ENCODE peak calls at places on chromosomes 12 and 14, in four cellular contexts. W is GM12878, V is K562, S is HepG2. O is an unnamed sample. For H3K4me1, the result is how much of the 10 kb centered on the place peaks cover.

GRCh38 chr12:20523658-20524057 is 155.3 kb downstream of the PDE3A start:
- DNase-seq in W (no peak), V (no peak), S (no peak), O (no peak)

GRCh38 chr14:104878582-104878981 is 13.5 kb downstream of the CEP170B start:
- DNase-seq in W (no peak), V (no peak), S (no peak), O (no peak)

GRCh38 chr12:118307069-118307954 is 65.4 kb downstream of the TAOK3 start:
- DNase-seq in W (peak), V (peak), S (no peak), O (peak)

GRCh38 chr14:60805881-60806569 is 71.5 kb downstream of the MNAT1 start:
- DNase-seq in W (no peak), V (no peak), S (no peak), O (peak)

GRCh38 chr12:19183121-19183838 is 53.7 kb downstream of the PLEKHA5 start:
- DNase-seq in W (no peak), V (no peak), S (no peak), O (no peak)

GRCh38 chr12:47903927-47904646 is 707 bp downstream of the VDR start:
- DNase-seq in W (no peak), V (peak), S (no peak), O (peak)

GRCh38 chr12:127063339-127064090 is 1203.5 kb upstream of the TMEM132C start:
- DNase-seq in W (no peak), V (peak), S (no peak), O (no peak)

GRCh38 chr12:33349791-33350190 is 89.8 kb downstream of the SYT10 start:
- DNase-seq in W (no peak), V (no peak), S (no peak), O (no peak)

GRCh38 chr14:65751510-65751909 is 339.0 kb downstream of the FUT8 start:
- DNase-seq in W (no peak), V (no peak), S (no peak), O (no peak)

GRCh38 chr14:105449276-105450122 is 25.1 kb upstream of the CRIP2 start:
- DNase-seq in W (no peak), V (no peak), S (no peak), O (no peak)

GRCh38 chr14:101972126-101972785 is 7.9 kb downstream of the DYNC1H1 start:
- DNase-seq in W (no peak), V (peak), S (peak), O (peak)

GRCh38 chr12:90216815-90217214 is 508.2 kb upstream of the ATP2B1 start:
- DNase-seq in W (no peak), V (no peak), S (no peak), O (peak)

GRCh38 chr14:22434030-22434429 is 155.0 kb downstream of the DAD1 start:
- DNase-seq in W (no peak), V (peak), S (peak), O (no peak)

GRCh38 chr14:96225745-96226151 is 21.1 kb downstream of the BDKRB2 start:
- DNase-seq in W (no peak), V (no peak), S (peak), O (no peak)

GRCh38 chr12:2095878-2096277 is 43.1 kb downstream of the CACNA1C start:
- DNase-seq in W (no peak), V (no peak), S (no peak), O (no peak)

GRCh38 chr12:20486233-20486632 is 117.9 kb downstream of the PDE3A start:
- DNase-seq in W (no peak), V (no peak), S (no peak), O (no peak)

GRCh38 chr14:61586539-61587396 is 108.5 kb upstream of the HIF1A start:
- DNase-seq in W (no peak), V (no peak), S (no peak), O (no peak)

GRCh38 chr14:90228478-90228877 is 27.9 kb upstream of the PSMC1 start:
- DNase-seq in W (no peak), V (no peak), S (no peak), O (no peak)

GRCh38 chr14:92958373-92959188 is 35.6 kb downstream of the CHGA start:
- DNase-seq in W (no peak), V (no peak), S (no peak), O (no peak)

GRCh38 chr12:108638997-108639822 is 5.5 kb upstream of the SELPLG start:
- DNase-seq in W (no peak), V (no peak), S (no peak), O (no peak)

GRCh38 chr14:76484355-76484754 is 108.4 kb downstream of the ESRRB start:
- DNase-seq in W (no peak), V (no peak), S (no peak), O (no peak)

GRCh38 chr12:47777151-47777550 is 4.1 kb downstream of the SLC48A1 start:
- DNase-seq in W (no peak), V (no peak), S (no peak), O (no peak)

GRCh38 chr12:3150308-3150670 is 73.1 kb downstream of the TSPAN9 start:
- DNase-seq in W (no peak), V (no peak), S (no peak), O (no peak)

GRCh38 chr14:65287264-65288131 is 125.0 kb upstream of the FUT8 start:
- DNase-seq in W (no peak), V (no peak), S (no peak), O (peak)

GRCh38 chr12:9673404-9674225 is 4.1 kb downstream of the CLEC2D start:
- DNase-seq in W (no peak), V (peak), S (peak), O (peak)

GRCh38 chr12:28100717-28101116 is 89.5 kb upstream of the CCDC91 start:
- DNase-seq in W (no peak), V (no peak), S (no peak), O (no peak)

GRCh38 chr12:95533985-95534384 is 17.3 kb downstream of the USP44 start:
- DNase-seq in W (no peak), V (no peak), S (no peak), O (no peak)

GRCh38 chr14:26255213-26255612 is 342.6 kb downstream of the NOVA1 start:
- DNase-seq in W (no peak), V (peak), S (no peak), O (peak)

GRCh38 chr14:100409016-100409385 is 85.9 kb downstream of the SLC25A47 start:
- DNase-seq in W (no peak), V (peak), S (no peak), O (no peak)

GRCh38 chr14:100406505-100407131 is 83.5 kb downstream of the SLC25A47 start:
- DNase-seq in W (no peak), V (peak), S (peak), O (no peak)

GRCh38 chr14:100407376-100408102 is 84.4 kb downstream of the SLC25A47 start:
- DNase-seq in W (no peak), V (no peak), S (no peak), O (no peak)

GRCh38 chr14:100410056-100410565 is 87.0 kb downstream of the SLC25A47 start:
- DNase-seq in W (no peak), V (no peak), S (no peak), O (no peak)

GRCh38 chr14:100408350-100409015 is 85.3 kb downstream of the SLC25A47 start:
- DNase-seq in W (no peak), V (peak), S (no peak), O (no peak)
- H3K4me1 ChIP-seq in W (under half), V (under half), S (under half), O (under half)

DNA sequence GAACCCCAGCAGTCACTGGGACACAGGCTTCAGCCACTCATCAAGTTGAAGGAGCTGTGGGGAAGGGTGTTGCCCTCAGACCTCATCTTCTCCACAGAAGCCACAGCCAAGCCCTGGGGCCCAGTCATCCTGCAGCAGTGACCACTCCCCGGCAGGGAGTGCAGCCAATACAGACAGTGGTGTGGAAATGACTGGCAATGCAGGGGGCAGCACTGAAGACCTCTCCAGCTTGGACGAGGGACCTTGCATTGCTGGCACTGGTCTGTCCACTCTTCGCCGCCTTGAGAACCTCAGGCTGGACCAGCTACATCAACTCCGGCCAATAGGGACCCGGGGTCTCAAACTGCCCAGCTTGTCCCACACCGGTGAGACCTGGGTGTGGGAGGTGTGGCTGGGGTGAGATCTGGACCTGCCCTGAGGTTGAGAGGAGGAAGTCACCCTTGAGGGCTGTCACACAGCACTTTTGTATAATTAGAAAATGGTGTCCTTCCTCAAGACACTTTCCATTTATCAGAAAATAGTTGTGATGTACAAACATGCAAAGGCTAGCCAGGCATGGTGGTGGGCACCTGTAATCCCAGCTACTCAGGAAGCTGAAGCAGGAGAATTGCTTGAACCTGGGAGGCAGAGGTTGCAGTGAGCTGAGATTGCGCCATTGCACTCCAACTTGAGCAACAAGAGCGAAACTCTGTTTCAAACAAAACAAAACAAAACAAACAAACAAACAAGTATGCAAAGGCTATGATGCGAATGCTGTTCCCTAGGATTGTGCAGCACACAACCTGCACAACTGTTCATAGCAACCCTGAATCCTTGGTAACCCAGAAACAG is 10.0 kb downstream of the GLI1 start:
- DNase-seq in W (no peak), V (no peak), S (no peak), O (no peak)
- TF ChIP-seq MYC in W (no peak), V (no peak), S (no peak), O (no peak)

GRCh38 chr14:64210211-64210610 is 84.0 kb downstream of the ESR2 start:
- DNase-seq in W (no peak), V (no peak), S (no peak), O (no peak)

GRCh38 chr14:64208261-64208660 is 85.9 kb downstream of the ESR2 start:
- DNase-seq in W (no peak), V (no peak), S (no peak), O (no peak)

GRCh38 chr14:64212666-64213065 is 81.5 kb downstream of the ESR2 start:
- DNase-seq in W (no peak), V (no peak), S (no peak), O (peak)

GRCh38 chr14:64208981-64209380 is 85.2 kb downstream of the ESR2 start:
- DNase-seq in W (no peak), V (no peak), S (no peak), O (no peak)

DNA sequence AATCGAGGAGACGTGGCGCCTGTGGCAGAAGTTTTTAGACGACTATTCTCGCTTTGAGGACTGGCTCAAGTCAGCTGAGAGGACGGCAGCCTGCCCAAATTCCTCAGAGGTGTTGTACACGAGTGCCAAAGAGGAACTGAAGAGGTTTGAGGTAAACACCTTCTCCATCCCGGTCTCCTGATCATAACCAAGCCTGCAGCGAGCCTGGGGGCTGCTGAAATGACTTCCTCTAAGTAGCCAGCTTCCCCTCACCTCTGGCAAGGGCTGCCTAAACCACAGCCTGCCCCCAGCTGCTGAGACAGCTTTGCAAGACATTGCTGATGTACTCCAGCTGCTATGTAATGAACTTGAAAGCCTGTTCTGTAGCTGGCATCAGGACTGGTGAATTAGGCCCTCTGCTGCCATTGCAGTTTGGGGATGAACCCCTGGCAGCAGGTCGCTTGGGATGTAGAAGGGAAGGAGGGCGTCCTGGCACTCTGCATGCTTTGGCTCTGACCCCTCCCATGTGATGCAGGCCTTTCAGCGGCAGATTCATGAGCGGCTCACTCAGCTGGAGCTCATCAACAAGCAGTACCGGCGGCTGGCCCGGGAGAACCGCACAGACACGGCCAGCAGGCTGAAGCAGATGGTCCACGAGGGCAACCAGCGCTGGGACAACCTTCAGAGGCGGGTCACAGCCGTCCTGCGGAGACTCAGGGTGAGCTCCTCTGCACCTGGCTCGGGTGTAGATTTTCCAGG is 84.6 kb downstream of the ESR2 start:
- DNase-seq in W (peak), V (no peak), S (no peak), O (no peak)
- H3K9ac ChIP-seq in W (no peak), V (no peak), S (no peak), O (no peak)

GRCh38 chr12:56722832-56723231 is 2.3 kb downstream of the NACA start:
- DNase-seq in W (no peak), V (no peak), S (no peak), O (no peak)
- H3K4me1 ChIP-seq in W (under half), V (under half), S (half or more), O (under half)

GRCh38 chr12:107109726-107110518 is 16.6 kb upstream of the CRY1 start:
- DNase-seq in W (no peak), V (peak), S (no peak), O (no peak)
- TF ChIP-seq MYC in W (no peak), V (no peak), S (no peak), O (no peak)

DNA sequence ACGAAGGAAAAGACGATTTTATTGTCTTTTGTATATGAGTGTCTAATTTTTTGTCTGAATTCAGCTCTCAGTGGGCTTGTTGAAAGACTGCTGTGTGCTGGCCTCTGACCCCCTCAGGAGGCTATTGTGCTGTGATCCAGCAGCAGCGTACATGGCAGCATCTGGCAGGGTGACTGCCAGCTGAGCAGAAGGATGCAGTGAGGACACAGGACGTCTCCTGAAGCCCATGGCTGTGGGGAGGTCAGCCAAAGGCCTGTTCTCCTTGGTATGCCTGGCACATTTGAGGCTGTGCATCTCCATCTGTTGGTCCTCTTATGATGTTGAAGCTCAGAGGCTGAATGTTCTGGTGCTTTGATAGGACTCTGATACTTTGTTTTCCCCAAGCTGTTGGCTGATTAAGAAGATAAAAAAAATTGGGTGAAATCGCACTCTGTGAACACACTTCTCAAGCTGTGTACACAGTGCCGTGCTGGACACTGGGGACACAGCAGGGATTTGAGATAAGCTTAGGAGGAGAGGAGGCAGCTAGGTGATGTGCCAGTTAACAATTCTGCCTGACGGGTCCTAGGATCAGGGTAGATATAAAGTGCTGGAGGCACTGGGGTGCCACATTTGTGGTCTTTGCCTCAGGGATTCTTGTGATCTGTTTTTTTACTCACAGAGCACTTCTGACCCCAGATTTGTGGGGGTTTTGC is 37.5 kb downstream of the EID3 start:
- DNase-seq in W (no peak), V (no peak), S (no peak), O (no peak)
- H3K9ac ChIP-seq in W (no peak), V (no peak), S (no peak), O (no peak)

DNA sequence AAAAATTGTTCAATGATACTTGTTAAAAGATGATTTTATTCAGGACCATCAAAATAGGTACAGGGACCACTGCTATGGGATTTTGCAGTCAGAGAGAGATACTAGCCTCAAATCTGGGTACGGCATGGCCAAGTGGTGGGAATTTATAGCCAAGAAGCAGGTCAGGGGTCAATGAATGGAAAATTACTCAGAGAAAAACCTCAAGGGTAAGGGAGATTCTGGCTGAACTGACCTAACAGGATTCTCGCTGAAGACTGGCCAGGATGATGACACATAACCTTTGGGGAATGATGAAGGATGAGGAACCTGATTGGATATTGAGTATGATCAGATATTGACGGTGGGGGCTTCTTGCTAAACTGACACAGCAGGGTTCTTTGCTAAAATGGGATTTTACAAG is 32.7 kb downstream of the DEPDC4 start:
- DNase-seq in W (no peak), V (no peak), S (no peak), O (peak)
- H3K4me1 ChIP-seq in W (under half), V (under half), S (under half), O (under half)

GRCh38 chr14:94081386-94081820 is 293 bp downstream of the IFI27L1 start:
- DNase-seq in W (no peak), V (no peak), S (no peak), O (no peak)
- TF ChIP-seq MYC in W (no peak), V (no peak), S (no peak), O (no peak)